ENCODE peak calls at places on chromosomes 3 and 15, in six cellular contexts. T is IMR-90, E is mesendoderm, S is neuronal stem cell, J is H9, Q is H1. B is an unnamed sample.

GRCh38 chr15:43911235-43911661 is 84.4 kb downstream of the WDR76 start:
- DNase-seq in T (peak), E (no peak), S (no peak), J (no peak), Q (no peak), B (no peak)

GRCh38 chr3:185175370-185175987 is 22.6 kb upstream of the C3orf70 start:
- DNase-seq in T (peak), E (peak), S (no peak), J (peak), Q (peak), B (no peak)

GRCh38 chr15:77851696-77852095 is 219.0 kb upstream of the LINGO1 start:
- DNase-seq in T (no peak), E (no peak), S (no peak), J (peak), Q (no peak), B (no peak)

GRCh38 chr3:177703788-177704187 is 506.5 kb upstream of the TBL1XR1 start:
- DNase-seq in T (peak), E (no peak), S (no peak), J (no peak), Q (no peak), B (no peak)

GRCh38 chr3:43638594-43639447 is 17.0 kb upstream of the ANO10 start:
- DNase-seq in T (peak), E (peak), S (no peak), J (peak), Q (no peak), B (peak)

GRCh38 chr3:73379465-73379864 is 245.3 kb downstream of the PDZRN3 start:
- DNase-seq in T (no peak), E (no peak), S (no peak), J (no peak), Q (no peak), B (no peak)

GRCh38 chr15:81939604-81940440 is 106.0 kb downstream of the MEX3B start:
- DNase-seq in T (peak), E (peak), S (peak), J (no peak), Q (peak), B (peak)

GRCh38 chr3:42541079-42541478 is 38.6 kb downstream of the VIPR1 start:
- DNase-seq in T (no peak), E (no peak), S (no peak), J (no peak), Q (no peak), B (no peak)

GRCh38 chr15:22956980-22957264 is 23.2 kb downstream of the CYFIP1 start:
- DNase-seq in T (no peak), E (no peak), S (no peak), J (no peak), Q (no peak), B (peak)

GRCh38 chr3:39419697-39420293 is 13.3 kb downstream of the RPSA start:
- DNase-seq in T (no peak), E (no peak), S (no peak), J (no peak), Q (no peak), B (no peak)

GRCh38 chr3:183481582-183481981 is 53.2 kb upstream of the MCF2L2 start:
- DNase-seq in T (peak), E (no peak), S (no peak), J (no peak), Q (peak), B (no peak)

GRCh38 chr15:50925281-50925680 is 16.8 kb downstream of the AP4E1 start:
- DNase-seq in T (no peak), E (no peak), S (no peak), J (no peak), Q (no peak), B (no peak)

GRCh38 chr3:186414735-186415419 is 52.8 kb upstream of the DGKG start:
- DNase-seq in T (peak), E (no peak), S (no peak), J (no peak), Q (peak), B (no peak)

GRCh38 chr3:127844326-127844942 is 22.1 kb upstream of the MGLL start:
- DNase-seq in T (no peak), E (no peak), S (no peak), J (no peak), Q (no peak), B (no peak)

GRCh38 chr3:58052373-58053273 is 44.4 kb downstream of the FLNB start:
- DNase-seq in T (peak), E (peak), S (no peak), J (no peak), Q (no peak), B (peak)

GRCh38 chr3:5226783-5227182 is 39.3 kb downstream of the EDEM1 start:
- DNase-seq in T (peak), E (no peak), S (no peak), J (no peak), Q (no peak), B (peak)

GRCh38 chr3:33105341-33105943 is 8.4 kb upstream of the CRTAP start:
- DNase-seq in T (no peak), E (no peak), S (no peak), J (no peak), Q (no peak), B (no peak)

GRCh38 chr3:30628931-30629590 is 22.7 kb downstream of the TGFBR2 start:
- DNase-seq in T (no peak), E (peak), S (no peak), J (no peak), Q (no peak), B (no peak)

GRCh38 chr3:30628188-30628930 is 22.0 kb downstream of the TGFBR2 start:
- DNase-seq in T (no peak), E (peak), S (no peak), J (no peak), Q (no peak), B (no peak)

GRCh38 chr3:30625541-30626438 is 19.4 kb downstream of the TGFBR2 start:
- DNase-seq in T (peak), E (peak), S (no peak), J (no peak), Q (no peak), B (peak)

GRCh38 chr3:30629736-30630135 is 23.3 kb downstream of the TGFBR2 start:
- DNase-seq in T (no peak), E (no peak), S (no peak), J (no peak), Q (no peak), B (no peak)

DNA sequence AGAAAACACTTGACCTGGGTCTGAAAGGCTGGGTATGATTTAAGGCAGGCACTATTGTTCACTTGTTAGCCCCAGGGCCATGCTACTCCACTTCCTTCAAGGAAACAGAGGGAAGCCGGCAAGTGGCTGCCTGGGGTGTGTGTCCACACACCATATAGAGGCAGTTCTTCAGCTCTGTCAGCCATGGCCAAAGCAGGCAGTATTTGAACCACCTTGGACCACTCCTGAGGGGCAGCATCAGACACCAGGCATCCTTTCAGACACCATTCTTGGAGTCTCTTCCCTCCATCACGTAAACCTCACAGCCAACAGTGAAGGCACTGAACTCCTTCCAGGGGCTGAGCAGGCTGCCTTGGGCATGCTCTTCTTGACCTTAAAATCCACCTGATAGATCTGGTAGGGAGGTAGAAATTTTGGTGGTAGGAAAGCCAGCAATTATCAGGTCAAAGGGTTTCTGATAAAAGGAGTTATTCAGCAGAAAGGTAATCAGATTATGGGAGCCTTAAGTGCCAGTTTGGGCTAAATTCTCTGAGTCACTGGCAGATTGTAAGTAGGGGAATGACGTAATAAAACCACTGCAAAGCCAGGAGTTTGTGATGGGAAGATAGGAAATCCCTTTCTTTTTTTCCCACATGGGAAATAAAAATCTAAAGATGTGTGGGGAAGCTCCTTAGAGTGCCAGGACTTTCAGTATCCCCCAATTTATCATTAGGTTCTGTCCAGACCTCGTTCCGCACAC is 20.2 kb downstream of the TGFBR2 start:
- DNase-seq in T (peak), E (peak), S (no peak), J (no peak), Q (no peak), B (no peak)
- H3K18ac ChIP-seq in T (peak), E (no peak), S (no peak), J (no peak), Q (no peak), B (peak)

DNA sequence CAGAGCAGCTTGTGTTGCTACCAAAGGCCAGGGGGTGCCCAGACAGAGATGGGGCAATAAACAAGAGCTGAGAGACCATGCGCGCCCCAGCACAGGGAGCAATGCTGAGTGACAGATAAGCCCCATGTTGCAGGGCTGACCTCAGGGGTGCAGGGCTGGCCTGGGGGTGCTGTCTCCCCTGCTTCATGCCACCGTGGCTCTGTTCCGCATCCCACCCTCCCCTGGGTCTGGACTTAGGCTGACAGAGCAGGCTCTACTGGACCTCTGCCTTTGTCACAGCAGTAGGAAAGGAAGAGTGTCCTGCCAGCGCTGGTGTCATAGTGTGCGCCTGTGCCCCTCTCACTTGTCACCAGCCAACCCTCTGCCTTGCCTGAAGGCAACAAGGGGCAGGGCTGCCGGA is 67.4 kb upstream of the IQSEC1 start:
- DNase-seq in T (no peak), E (no peak), S (no peak), J (no peak), Q (no peak), B (no peak)
- H4K8ac ChIP-seq in T (no peak), E (no peak), S (no peak), J (no peak), Q (no peak), B (no peak)

GRCh38 chr3:48472923-48473616 is 26.5 kb downstream of the ATRIP start:
- DNase-seq in T (peak), E (peak), S (peak), J (peak), Q (peak), B (peak)
- H3K18ac ChIP-seq in T (peak), E (peak), S (peak), J (peak), Q (peak), B (peak)

GRCh38 chr3:63726656-63727055 is 74.2 kb downstream of the SNTN start:
- DNase-seq in T (peak), E (peak), S (no peak), J (no peak), Q (no peak), B (peak)
- H4K8ac ChIP-seq in T (no peak), E (no peak), S (no peak), J (no peak), Q (no peak), B (no peak)

GRCh38 chr3:52278510-52279069 is at the start of gene WDR82:
- DNase-seq in T (peak), E (peak), S (peak), J (peak), Q (peak), B (peak)
- H3K18ac ChIP-seq in T (peak), E (peak), S (peak), J (peak), Q (peak), B (peak)

GRCh38 chr3:151217208-151217607 is 14.2 kb upstream of the GPR171 start:
- DNase-seq in T (no peak), E (no peak), S (no peak), J (no peak), Q (no peak), B (no peak)
- H4K8ac ChIP-seq in T (peak), E (no peak), S (no peak), J (no peak), Q (no peak), B (peak)

GRCh38 chr3:158823426-158823825 is 21.6 kb downstream of the MFSD1 start:
- DNase-seq in T (no peak), E (no peak), S (no peak), J (no peak), Q (no peak), B (no peak)

GRCh38 chr3:158819282-158819681 is 17.4 kb downstream of the MFSD1 start:
- DNase-seq in T (no peak), E (no peak), S (no peak), J (no peak), Q (no peak), B (no peak)

GRCh38 chr3:158827773-158828172 is 25.9 kb downstream of the MFSD1 start:
- DNase-seq in T (no peak), E (no peak), S (no peak), J (no peak), Q (no peak), B (no peak)

DNA sequence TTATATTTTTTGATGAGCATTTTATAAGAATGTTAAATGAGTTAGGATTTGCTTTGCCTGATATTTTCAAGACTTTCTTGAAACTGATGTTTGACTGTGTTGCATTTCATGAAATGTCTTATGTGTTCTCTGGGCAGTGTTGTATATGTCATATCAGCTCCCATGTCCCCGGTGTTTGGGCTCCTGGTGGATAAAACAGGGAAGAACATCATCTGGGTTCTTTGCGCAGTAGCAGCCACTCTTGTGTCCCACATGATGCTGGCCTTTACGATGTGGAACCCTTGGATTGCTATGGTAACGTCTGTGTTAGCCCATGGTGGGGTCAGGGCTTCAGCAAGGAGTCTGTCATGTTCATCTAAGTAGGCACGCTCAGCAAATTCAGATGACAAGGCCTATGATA is 20.0 kb downstream of the MFSD1 start:
- DNase-seq in T (no peak), E (peak), S (no peak), J (no peak), Q (no peak), B (no peak)
- H3K18ac ChIP-seq in T (no peak), E (no peak), S (no peak), J (no peak), Q (no peak), B (no peak)

GRCh38 chr3:114151091-114151490 is 27.8 kb downstream of the DRD3 start:
- DNase-seq in T (no peak), E (peak), S (no peak), J (no peak), Q (no peak), B (no peak)

GRCh38 chr3:114154321-114154821 is 24.5 kb downstream of the DRD3 start:
- DNase-seq in T (no peak), E (peak), S (no peak), J (peak), Q (peak), B (no peak)

GRCh38 chr3:114155370-114155821 is 23.5 kb downstream of the DRD3 start:
- DNase-seq in T (peak), E (peak), S (no peak), J (peak), Q (peak), B (peak)

GRCh38 chr3:114157321-114157720 is 21.5 kb downstream of the DRD3 start:
- DNase-seq in T (no peak), E (no peak), S (no peak), J (no peak), Q (no peak), B (no peak)

DNA sequence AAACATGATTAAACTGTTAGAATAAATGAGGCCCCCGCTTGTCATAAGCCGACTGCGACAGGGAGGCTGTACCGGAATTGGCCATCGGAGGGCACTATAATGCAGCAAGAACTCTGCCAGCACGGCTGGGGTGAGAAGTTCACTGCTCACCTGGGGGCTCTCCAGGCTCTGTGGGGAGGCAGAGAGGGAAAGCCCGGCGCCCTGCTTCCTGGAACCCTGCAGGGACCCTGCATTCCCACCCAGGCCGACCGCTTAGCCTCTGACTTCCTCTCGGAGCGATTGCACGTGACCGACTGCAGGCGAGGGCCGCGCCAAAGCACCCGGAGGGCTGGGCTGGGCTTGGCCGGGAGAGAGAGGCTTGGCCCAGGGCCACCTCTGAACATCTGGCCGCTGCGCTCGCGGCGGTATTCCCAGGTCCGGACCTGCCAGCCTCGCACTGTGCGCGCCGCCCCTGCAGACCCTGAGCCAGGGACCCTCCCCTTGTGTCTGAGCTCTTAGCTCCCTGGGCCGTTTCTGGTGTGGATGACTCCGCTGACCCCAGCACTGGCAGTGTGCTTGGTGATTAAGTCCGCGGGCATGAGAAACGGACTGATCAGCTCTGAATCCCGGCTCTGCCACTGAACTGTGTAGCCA is 26.2 kb downstream of the DRD3 start:
- DNase-seq in T (peak), E (peak), S (peak), J (peak), Q (peak), B (peak)
- H4K8ac ChIP-seq in T (no peak), E (no peak), S (no peak), J (no peak), Q (peak), B (no peak)

GRCh38 chr3:9883676-9884554 is 3.9 kb upstream of the CIDEC start:
- DNase-seq in T (peak), E (peak), S (no peak), J (no peak), Q (no peak), B (no peak)
- H3K18ac ChIP-seq in T (peak), E (no peak), S (no peak), J (no peak), Q (no peak), B (no peak)

DNA sequence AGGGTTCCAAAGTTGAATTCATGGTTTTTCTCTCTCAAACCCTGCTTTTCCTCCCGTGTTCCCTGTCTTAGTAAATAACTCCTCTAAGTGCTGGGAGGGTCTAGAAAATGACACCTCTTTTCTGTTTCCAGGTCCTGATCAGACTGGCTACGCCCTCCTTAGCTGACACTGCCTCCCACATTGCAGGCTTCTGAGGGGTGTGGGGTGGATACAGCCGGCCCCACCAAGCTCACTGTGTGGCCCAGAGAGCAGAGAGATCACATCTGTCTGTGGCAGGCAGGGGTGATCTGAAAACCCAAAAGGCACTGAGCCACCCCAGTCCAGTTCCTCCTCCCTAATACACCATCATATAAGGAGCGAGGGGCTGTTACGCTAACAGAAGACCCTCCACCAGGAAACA is 62.7 kb downstream of the BDH1 start:
- DNase-seq in T (no peak), E (no peak), S (no peak), J (no peak), Q (no peak), B (no peak)
- H4K8ac ChIP-seq in T (no peak), E (no peak), S (no peak), J (no peak), Q (peak), B (no peak)